ENCODE peak calls at places on chromosome 9, in four cellular contexts. One of them, this sample, is unnamed.

GRCh38 chr9:123069010-123069481 is 35.6 kb downstream of the GPR21 start:
- DNase-seq in esophagus squamous epithelium: no peak
- DNase-seq in CD4-positive, alpha-beta memory T cell: no peak
- DNase-seq in uterus: no peak
- DNase-seq in this sample: no peak

GRCh38 chr9:101387871-101388506 is 3.2 kb upstream of the BAAT start:
- DNase-seq in uterus: no peak
- DNase-seq in esophagus squamous epithelium: no peak
- DNase-seq in CD4-positive, alpha-beta memory T cell: peak; percentile 27
- DNase-seq in this sample: peak; percentile 48

GRCh38 chr9:133371261-133371711 is 4.6 kb downstream of the SURF4 start:
- DNase-seq in uterus: no peak
- DNase-seq in esophagus squamous epithelium: no peak
- DNase-seq in CD4-positive, alpha-beta memory T cell: peak; percentile 71
- DNase-seq in this sample: peak; percentile 79

GRCh38 chr9:81489048-81489447 is 200.3 kb downstream of the TLE1 start:
- DNase-seq in esophagus squamous epithelium: no peak
- DNase-seq in uterus: no peak
- DNase-seq in CD4-positive, alpha-beta memory T cell: no peak
- DNase-seq in this sample: peak; percentile 55

GRCh38 chr9:13446935-13447334 is 167.4 kb upstream of the MPDZ start:
- DNase-seq in esophagus squamous epithelium: no peak
- DNase-seq in CD4-positive, alpha-beta memory T cell: no peak
- DNase-seq in uterus: no peak
- DNase-seq in this sample: no peak

GRCh38 chr9:134181648-134182034 is 17.3 kb upstream of the RNU6ATAC start:
- DNase-seq in uterus: no peak
- DNase-seq in CD4-positive, alpha-beta memory T cell: no peak
- DNase-seq in esophagus squamous epithelium: no peak
- DNase-seq in this sample: no peak

GRCh38 chr9:101050650-101051049 is 22.1 kb downstream of the PLPPR1 start:
- DNase-seq in CD4-positive, alpha-beta memory T cell: no peak
- DNase-seq in uterus: no peak
- DNase-seq in esophagus squamous epithelium: no peak
- DNase-seq in this sample: no peak

GRCh38 chr9:16773617-16774016 is 96.9 kb downstream of the BNC2 start:
- DNase-seq in uterus: no peak
- DNase-seq in esophagus squamous epithelium: no peak
- DNase-seq in CD4-positive, alpha-beta memory T cell: no peak
- DNase-seq in this sample: no peak

GRCh38 chr9:68552700-68553099 is 12.0 kb upstream of the TMEM252 start:
- DNase-seq in esophagus squamous epithelium: no peak
- DNase-seq in uterus: no peak
- DNase-seq in CD4-positive, alpha-beta memory T cell: no peak
- DNase-seq in this sample: no peak

GRCh38 chr9:76419782-76420380 is 25.7 kb upstream of the RFK start:
- DNase-seq in esophagus squamous epithelium: no peak
- DNase-seq in CD4-positive, alpha-beta memory T cell: no peak
- DNase-seq in uterus: no peak
- DNase-seq in this sample: no peak

GRCh38 chr9:69153707-69154521 is 20.2 kb upstream of the TJP2 start:
- DNase-seq in uterus: no peak
- DNase-seq in CD4-positive, alpha-beta memory T cell: no peak
- DNase-seq in esophagus squamous epithelium: no peak
- DNase-seq in this sample: no peak

GRCh38 chr9:99169086-99169485 is 52.7 kb downstream of the ALG2 start:
- DNase-seq in CD4-positive, alpha-beta memory T cell: no peak
- DNase-seq in uterus: no peak
- DNase-seq in esophagus squamous epithelium: no peak
- DNase-seq in this sample: no peak

GRCh38 chr9:131946169-131946568 is 133.5 kb downstream of the MED27 start:
- DNase-seq in uterus: no peak
- DNase-seq in esophagus squamous epithelium: no peak
- DNase-seq in CD4-positive, alpha-beta memory T cell: no peak
- DNase-seq in this sample: no peak

GRCh38 chr9:133787749-133788015 is 49.5 kb upstream of the SARDH start:
- DNase-seq in esophagus squamous epithelium: no peak
- DNase-seq in CD4-positive, alpha-beta memory T cell: no peak
- DNase-seq in uterus: no peak
- DNase-seq in this sample: no peak

GRCh38 chr9:20512636-20513035 is 109.7 kb downstream of the MLLT3 start:
- DNase-seq in uterus: no peak
- DNase-seq in CD4-positive, alpha-beta memory T cell: no peak
- DNase-seq in esophagus squamous epithelium: no peak
- DNase-seq in this sample: no peak

GRCh38 chr9:133064241-133065069 is 2.7 kb downstream of the CEL start:
- DNase-seq in uterus: no peak
- DNase-seq in CD4-positive, alpha-beta memory T cell: no peak
- DNase-seq in esophagus squamous epithelium: no peak
- DNase-seq in this sample: no peak

GRCh38 chr9:106502930-106503329 is 360.0 kb upstream of the ZNF462 start:
- DNase-seq in CD4-positive, alpha-beta memory T cell: no peak
- DNase-seq in uterus: no peak
- DNase-seq in esophagus squamous epithelium: no peak
- DNase-seq in this sample: no peak

GRCh38 chr9:38118862-38119435 is 49.9 kb upstream of the SHB start:
- DNase-seq in esophagus squamous epithelium: no peak
- DNase-seq in uterus: no peak
- DNase-seq in CD4-positive, alpha-beta memory T cell: no peak
- DNase-seq in this sample: no peak

GRCh38 chr9:80926611-80927010 is 762.7 kb downstream of the TLE1 start:
- DNase-seq in uterus: no peak
- DNase-seq in esophagus squamous epithelium: no peak
- DNase-seq in CD4-positive, alpha-beta memory T cell: no peak
- DNase-seq in this sample: no peak

GRCh38 chr9:133607381-133607780 is 1.8 kb downstream of the FAM163B start:
- DNase-seq in uterus: no peak
- DNase-seq in CD4-positive, alpha-beta memory T cell: no peak
- DNase-seq in esophagus squamous epithelium: no peak
- DNase-seq in this sample: no peak

GRCh38 chr9:37992924-37993349 is 76.1 kb downstream of the SHB start:
- DNase-seq in esophagus squamous epithelium: no peak
- DNase-seq in uterus: no peak
- DNase-seq in CD4-positive, alpha-beta memory T cell: no peak
- DNase-seq in this sample: no peak

GRCh38 chr9:115237383-115238087 is 119.6 kb upstream of the TNC start:
- DNase-seq in esophagus squamous epithelium: no peak
- DNase-seq in uterus: peak; percentile 43
- DNase-seq in CD4-positive, alpha-beta memory T cell: no peak
- DNase-seq in this sample: no peak

GRCh38 chr9:94922691-94923107 is 196.2 kb downstream of the AOPEP start:
- DNase-seq in CD4-positive, alpha-beta memory T cell: no peak
- DNase-seq in esophagus squamous epithelium: no peak
- DNase-seq in uterus: peak; percentile 89
- DNase-seq in this sample: no peak

GRCh38 chr9:106953166-106953565 is 90.2 kb downstream of the ZNF462 start:
- DNase-seq in CD4-positive, alpha-beta memory T cell: no peak
- DNase-seq in esophagus squamous epithelium: no peak
- DNase-seq in uterus: no peak
- DNase-seq in this sample: no peak

GRCh38 chr9:36258989-36259315 is 704 bp upstream of the GNE start:
- DNase-seq in CD4-positive, alpha-beta memory T cell: no peak
- DNase-seq in uterus: peak; percentile 22
- DNase-seq in esophagus squamous epithelium: no peak
- DNase-seq in this sample: no peak

GRCh38 chr9:111975709-111976108 is 79.1 kb downstream of the UGCG start:
- DNase-seq in CD4-positive, alpha-beta memory T cell: no peak
- DNase-seq in esophagus squamous epithelium: no peak
- DNase-seq in uterus: no peak
- DNase-seq in this sample: peak; percentile 43

GRCh38 chr9:117547321-117547720 is 132.5 kb upstream of the ASTN2 start:
- DNase-seq in CD4-positive, alpha-beta memory T cell: no peak
- DNase-seq in uterus: no peak
- DNase-seq in esophagus squamous epithelium: no peak
- DNase-seq in this sample: no peak

GRCh38 chr9:27022920-27023319 is 17.4 kb upstream of the LRRC19 start:
- DNase-seq in esophagus squamous epithelium: no peak
- DNase-seq in uterus: no peak
- DNase-seq in CD4-positive, alpha-beta memory T cell: no peak
- DNase-seq in this sample: no peak

GRCh38 chr9:85108806-85109205 is 439.3 kb downstream of the NTRK2 start:
- DNase-seq in uterus: no peak
- DNase-seq in CD4-positive, alpha-beta memory T cell: no peak
- DNase-seq in esophagus squamous epithelium: no peak
- DNase-seq in this sample: no peak

GRCh38 chr9:95206143-95206542 is 111.4 kb downstream of the FANCC start:
- DNase-seq in CD4-positive, alpha-beta memory T cell: no peak
- DNase-seq in esophagus squamous epithelium: no peak
- DNase-seq in uterus: no peak
- DNase-seq in this sample: no peak

DNA sequence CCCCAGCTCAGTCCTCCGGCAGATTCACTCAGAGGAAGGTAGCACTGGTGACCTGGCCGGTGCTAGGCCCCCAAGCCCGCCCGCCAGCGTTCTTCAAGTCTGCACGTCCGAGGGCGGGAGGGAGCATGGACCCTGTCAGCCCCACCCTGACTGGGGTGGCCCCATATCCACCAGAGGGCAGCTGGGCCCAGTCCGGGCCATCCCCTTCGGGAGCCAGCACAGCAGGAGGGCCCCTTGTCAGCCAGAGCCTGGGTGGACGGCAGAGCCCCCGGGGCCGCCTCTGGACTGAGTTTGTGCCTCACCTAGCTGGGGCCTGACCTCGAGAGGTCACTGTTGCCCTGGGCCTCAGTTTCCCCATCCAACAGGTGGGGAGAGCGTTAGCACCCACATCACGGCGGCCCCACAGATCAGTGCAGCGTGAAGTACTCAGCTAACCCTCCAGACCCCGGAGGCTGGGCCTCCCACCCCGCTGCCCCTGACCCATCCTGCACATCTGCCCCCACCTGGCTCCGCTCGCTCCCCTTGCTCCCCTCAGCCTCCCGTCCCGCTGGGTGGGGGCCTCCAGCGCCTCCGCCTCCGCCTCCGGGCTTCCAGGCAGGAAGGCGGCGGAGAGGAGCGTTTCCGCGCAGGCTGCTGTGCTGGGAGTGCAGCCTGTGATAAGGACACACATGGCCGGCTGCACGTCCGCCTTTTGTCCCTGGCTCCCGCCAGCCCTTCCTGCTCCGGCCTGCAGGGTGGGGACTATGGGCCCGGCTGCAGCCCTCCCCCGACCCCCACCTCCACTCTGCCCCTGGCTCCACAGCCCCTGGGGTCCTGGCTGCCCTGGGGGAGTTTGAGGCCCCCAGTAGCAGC is 16.6 kb upstream of the EGFL7 start:
- DNase-seq in CD4-positive, alpha-beta memory T cell: no peak
- DNase-seq in uterus: peak; percentile 56
- DNase-seq in esophagus squamous epithelium: no peak
- DNase-seq in this sample: no peak
- H3K4me3 ChIP-seq in CD4-positive, alpha-beta memory T cell: no peak overlapping the region
- H3K4me3 ChIP-seq in uterus: no peak overlapping the region
- H3K4me3 ChIP-seq in esophagus squamous epithelium: no peak overlapping the region
- H3K4me3 ChIP-seq in this sample: no peak overlapping the region

GRCh38 chr9:109816490-109816889 is 36.5 kb downstream of the PALM2AKAP2 start:
- DNase-seq in CD4-positive, alpha-beta memory T cell: no peak
- DNase-seq in uterus: no peak
- DNase-seq in esophagus squamous epithelium: no peak
- DNase-seq in this sample: no peak

GRCh38 chr9:109817146-109817845 is 37.3 kb downstream of the PALM2AKAP2 start:
- DNase-seq in CD4-positive, alpha-beta memory T cell: no peak
- DNase-seq in uterus: no peak
- DNase-seq in esophagus squamous epithelium: no peak
- DNase-seq in this sample: no peak

GRCh38 chr9:109815366-109815947 is 35.5 kb downstream of the PALM2AKAP2 start:
- DNase-seq in uterus: no peak
- DNase-seq in esophagus squamous epithelium: no peak
- DNase-seq in CD4-positive, alpha-beta memory T cell: no peak
- DNase-seq in this sample: no peak

GRCh38 chr9:109821711-109822110 is 41.7 kb downstream of the PALM2AKAP2 start:
- DNase-seq in uterus: no peak
- DNase-seq in esophagus squamous epithelium: no peak
- DNase-seq in CD4-positive, alpha-beta memory T cell: no peak
- DNase-seq in this sample: no peak

GRCh38 chr9:109817846-109818472 is 38.0 kb downstream of the PALM2AKAP2 start:
- DNase-seq in CD4-positive, alpha-beta memory T cell: peak; percentile 5
- DNase-seq in uterus: peak; percentile 89
- DNase-seq in esophagus squamous epithelium: no peak
- DNase-seq in this sample: peak; percentile 81
- H3K4me3 ChIP-seq in CD4-positive, alpha-beta memory T cell: no peak overlapping the region
- H3K4me3 ChIP-seq in uterus: no peak overlapping the region
- H3K4me3 ChIP-seq in esophagus squamous epithelium: no peak overlapping the region
- H3K4me3 ChIP-seq in this sample: no peak overlapping the region

GRCh38 chr9:128553695-128554094 is 1.3 kb downstream of the SPTAN1 start:
- DNase-seq in uterus: no peak
- DNase-seq in esophagus squamous epithelium: no peak
- DNase-seq in CD4-positive, alpha-beta memory T cell: no peak
- DNase-seq in this sample: no peak
- H3K4me3 ChIP-seq in uterus: peak overlapping the region; percentile 71
- H3K4me3 ChIP-seq in esophagus squamous epithelium: peak overlapping the region; percentile 70
- H3K4me3 ChIP-seq in CD4-positive, alpha-beta memory T cell: peak overlapping the region; percentile 61
- H3K4me3 ChIP-seq in this sample: peak overlapping the region; percentile 81

DNA sequence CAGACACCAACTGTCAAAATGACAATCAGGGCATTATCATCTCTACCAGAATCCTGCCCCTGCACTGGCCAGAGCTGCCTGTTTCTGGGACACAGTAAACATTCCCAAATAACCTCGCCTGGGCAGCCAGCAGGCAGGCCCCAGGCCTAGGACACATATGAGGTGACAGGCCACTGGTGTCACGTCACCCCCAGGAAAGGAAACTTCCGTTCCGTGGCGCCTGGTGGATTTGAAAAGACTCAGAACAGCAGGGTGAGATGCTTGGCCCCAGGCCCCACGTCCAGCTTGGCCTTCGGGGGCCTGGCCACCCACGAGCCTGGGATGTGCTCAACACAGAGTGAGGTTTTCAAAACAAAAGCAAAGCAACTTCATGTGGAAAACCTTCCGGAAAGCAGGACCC is 1.3 kb downstream of the SEMA4D start:
- DNase-seq in uterus: no peak
- DNase-seq in CD4-positive, alpha-beta memory T cell: peak; percentile 23
- DNase-seq in esophagus squamous epithelium: no peak
- DNase-seq in this sample: no peak
- H3K4me3 ChIP-seq in uterus: peak overlapping the region; percentile 74
- H3K4me3 ChIP-seq in CD4-positive, alpha-beta memory T cell: peak overlapping the region; percentile 98
- H3K4me3 ChIP-seq in esophagus squamous epithelium: peak overlapping the region; percentile 86
- H3K4me3 ChIP-seq in this sample: peak overlapping the region; percentile 87

GRCh38 chr9:125446581-125447094 is 185.0 kb downstream of the GAPVD1 start:
- DNase-seq in esophagus squamous epithelium: peak; percentile 10
- DNase-seq in CD4-positive, alpha-beta memory T cell: no peak
- DNase-seq in uterus: no peak
- DNase-seq in this sample: peak; percentile 86
- H3K4me3 ChIP-seq in esophagus squamous epithelium: no peak overlapping the region
- H3K4me3 ChIP-seq in CD4-positive, alpha-beta memory T cell: no peak overlapping the region
- H3K4me3 ChIP-seq in uterus: no peak overlapping the region
- H3K4me3 ChIP-seq in this sample: no peak overlapping the region

GRCh38 chr9:125745682-125746016 is 1.5 kb upstream of the PBX3 start:
- DNase-seq in esophagus squamous epithelium: no peak
- DNase-seq in uterus: no peak
- DNase-seq in CD4-positive, alpha-beta memory T cell: no peak
- DNase-seq in this sample: no peak
- H3K4me3 ChIP-seq in esophagus squamous epithelium: peak overlapping the region; percentile 41
- H3K4me3 ChIP-seq in uterus: peak overlapping the region; percentile 37
- H3K4me3 ChIP-seq in CD4-positive, alpha-beta memory T cell: peak overlapping the region; percentile 78
- H3K4me3 ChIP-seq in this sample: peak overlapping the region; percentile 56

GRCh38 chr9:129752915-129753724 is at the start of gene PTGES:
- DNase-seq in uterus: peak; percentile 74
- DNase-seq in esophagus squamous epithelium: no peak
- DNase-seq in CD4-positive, alpha-beta memory T cell: peak; percentile 33
- DNase-seq in this sample: peak; percentile 18
- H3K4me3 ChIP-seq in uterus: peak within 1 kb of the TSS; percentile 20
- H3K4me3 ChIP-seq in esophagus squamous epithelium: peak within 1 kb of the TSS; percentile 14
- H3K4me3 ChIP-seq in CD4-positive, alpha-beta memory T cell: no peak within 1 kb of the TSS
- H3K4me3 ChIP-seq in this sample: no peak within 1 kb of the TSS

This sample was measured in Jurkat, Clone E6-1.